ENCODE peak calls at places on chromosomes 6 and 20, in five cellular contexts. H is activated B cell treated with CpG ODN at 0.5 μM for 24 hours; M is tibial artery; F is activated CD8-positive, alpha-beta T cell treated with anti-CD3 and anti-CD28 coated beads for 36 hours; X is H9. U is an unnamed sample.

GRCh38 chr6:137878810-137879285 is 11.8 kb downstream of the TNFAIP3 start:
- DNase-seq in H (no peak), M (no peak), F (no peak), X (peak), U (no peak)

GRCh38 chr6:169794317-169795055 is 43.1 kb downstream of the ERMARD start:
- DNase-seq in H (no peak), M (peak), F (no peak), X (no peak), U (no peak)

GRCh38 chr20:17650816-17651760 is 31.0 kb downstream of the RRBP1 start:
- DNase-seq in H (no peak), M (peak), F (no peak), X (no peak), U (no peak)

GRCh38 chr6:142568857-142569597 is 267.2 kb downstream of the ADGRG6 start:
- DNase-seq in H (no peak), M (no peak), F (no peak), X (no peak), U (no peak)

GRCh38 chr20:46681032-46681854 is 8.0 kb downstream of the TP53RK start:
- DNase-seq in H (no peak), M (no peak), F (peak), X (peak), U (peak)

GRCh38 chr6:128492386-128492785 is 28.0 kb downstream of the PTPRK start:
- DNase-seq in H (no peak), M (no peak), F (no peak), X (no peak), U (no peak)

GRCh38 chr6:155452576-155452975 is 3.1 kb downstream of the NOX3 start:
- DNase-seq in H (no peak), M (no peak), F (no peak), X (no peak), U (no peak)

GRCh38 chr6:49551866-49552129 is 1.3 kb downstream of the C6orf141 start:
- DNase-seq in H (no peak), M (no peak), F (peak), X (no peak), U (no peak)

GRCh38 chr6:146543940-146544661 is 468 bp downstream of the RAB32 start:
- DNase-seq in H (no peak), M (peak), F (peak), X (peak), U (no peak)

GRCh38 chr6:110412258-110412839 is 3.0 kb downstream of the DDO start:
- DNase-seq in H (no peak), M (no peak), F (no peak), X (no peak), U (no peak)

GRCh38 chr6:85464260-85464644 is 14.4 kb downstream of the NT5E start:
- DNase-seq in H (no peak), M (peak), F (peak), X (no peak), U (no peak)

GRCh38 chr6:41594326-41594725 is 43.9 kb upstream of the MDFI start:
- DNase-seq in H (no peak), M (no peak), F (no peak), X (no peak), U (no peak)

GRCh38 chr20:10641893-10642292 is 31.9 kb downstream of the JAG1 start:
- DNase-seq in H (no peak), M (no peak), F (no peak), X (no peak), U (no peak)

GRCh38 chr6:30687659-30688431 is 1.4 kb upstream of the PPP1R18 start:
- DNase-seq in H (no peak), M (peak), F (no peak), X (peak), U (no peak)

GRCh38 chr6:48111143-48111506 is at the start of gene PTCHD4:
- DNase-seq in H (no peak), M (no peak), F (no peak), X (peak), U (no peak)

GRCh38 chr20:35093245-35093884 is 758 bp upstream of the TRPC4AP start:
- DNase-seq in H (no peak), M (no peak), F (peak), X (no peak), U (no peak)

GRCh38 chr6:43952746-43953145 is 174.5 kb downstream of the MRPL14 start:
- DNase-seq in H (no peak), M (no peak), F (peak), X (peak), U (no peak)

GRCh38 chr6:43953256-43953655 is 174.0 kb downstream of the MRPL14 start:
- DNase-seq in H (no peak), M (no peak), F (no peak), X (no peak), U (no peak)

GRCh38 chr6:43956478-43956877 is 170.8 kb downstream of the MRPL14 start:
- DNase-seq in H (no peak), M (no peak), F (no peak), X (no peak), U (no peak)

GRCh38 chr6:43953794-43954310 is 173.4 kb downstream of the MRPL14 start:
- DNase-seq in H (no peak), M (peak), F (peak), X (peak), U (no peak)

DNA sequence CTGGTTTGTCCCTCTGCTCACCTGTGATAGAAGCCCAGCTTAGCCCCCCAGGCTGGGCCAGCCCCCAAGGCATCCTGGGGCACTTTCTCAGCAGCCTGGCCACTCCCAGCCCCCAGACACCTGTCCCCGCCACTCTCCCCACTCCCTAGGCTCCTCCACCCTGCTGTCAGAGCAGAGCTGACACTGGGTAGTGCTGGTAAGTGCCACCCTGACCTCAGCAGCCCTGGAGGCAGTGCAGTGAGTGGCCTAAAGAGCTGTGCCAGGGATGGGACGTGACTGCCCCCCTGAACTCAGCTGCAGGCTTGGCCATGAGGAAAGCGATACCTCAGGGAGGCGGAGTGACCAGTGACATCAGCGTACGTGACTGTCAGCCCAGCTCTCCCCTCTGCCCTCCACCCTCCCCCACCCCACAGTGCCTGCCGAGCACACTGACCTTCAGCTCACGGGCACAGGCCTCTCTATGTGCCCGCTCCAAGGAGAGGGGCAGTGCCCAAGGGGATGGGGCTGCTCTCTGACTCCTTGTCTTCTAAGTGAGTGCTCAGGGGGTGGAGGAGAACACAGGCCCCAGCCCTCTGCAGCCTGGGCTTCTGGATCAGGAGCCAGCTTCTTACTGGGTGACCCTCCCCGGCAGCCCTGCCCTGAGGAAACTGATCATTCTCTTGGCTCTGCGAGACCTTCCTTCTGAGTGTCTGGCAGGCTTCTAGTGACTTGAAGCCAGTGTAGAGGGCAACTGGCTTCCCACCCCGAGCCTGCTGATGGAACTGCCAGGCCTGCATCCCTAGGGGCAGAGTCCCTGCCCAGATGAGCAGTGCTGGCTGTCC is 172.7 kb downstream of the MRPL14 start:
- DNase-seq in H (no peak), M (no peak), F (no peak), X (peak), U (no peak)
- TF ChIP-seq CTCF in H (no peak), M (no peak), F (no peak), X (no peak), U (no peak)

DNA sequence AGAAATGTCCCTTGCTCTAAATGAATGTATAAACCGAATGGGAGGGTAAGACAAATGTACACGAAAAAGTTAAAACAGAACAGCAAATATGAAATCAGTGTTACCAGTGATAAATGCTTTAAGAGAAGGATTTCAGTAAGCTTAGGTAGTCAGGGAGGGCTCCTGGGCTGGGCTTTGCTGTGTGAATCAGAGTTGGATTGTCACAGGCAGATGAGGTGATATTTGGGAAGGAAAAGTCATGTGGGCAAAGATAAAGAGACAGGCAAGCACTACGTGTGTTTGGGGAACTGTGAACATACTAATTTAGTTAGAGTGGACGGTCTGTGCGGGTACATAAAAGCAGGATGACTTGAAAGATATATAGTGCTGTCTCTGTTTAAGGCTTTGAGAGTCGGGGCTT is 114.8 kb downstream of the CRYBG1 start:
- DNase-seq in H (no peak), M (no peak), F (no peak), X (no peak), U (no peak)
- TF ChIP-seq CTCF in H (no peak), M (no peak), F (no peak), X (no peak), U (no peak)

DNA sequence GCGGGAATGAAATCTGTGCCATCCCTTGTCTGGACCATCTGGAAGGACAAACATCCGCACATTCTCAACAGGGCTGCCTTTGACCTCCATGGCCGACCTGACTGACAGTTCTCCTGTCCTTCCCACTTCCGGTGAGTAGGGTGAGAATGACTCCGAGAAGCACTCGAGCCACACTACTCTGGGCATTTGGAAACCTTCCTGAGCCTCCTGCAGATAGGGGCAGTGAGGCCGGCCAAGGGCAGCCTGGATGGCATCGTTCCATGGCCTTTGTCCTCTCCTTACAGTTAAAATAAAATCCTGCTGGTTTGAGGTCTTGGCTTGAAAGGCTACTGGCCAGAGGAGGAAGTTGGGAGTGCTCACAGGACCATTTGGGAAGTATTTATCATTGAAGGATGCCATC is 70.9 kb upstream of the QKI start:
- DNase-seq in H (no peak), M (no peak), F (no peak), X (no peak), U (no peak)
- TF ChIP-seq CTCF in H (no peak), M (no peak), F (no peak), X (no peak), U (no peak)

GRCh38 chr6:141195251-141195832 is 937.4 kb upstream of the GJE1 start:
- DNase-seq in H (no peak), M (no peak), F (no peak), X (no peak), U (no peak)
- TF ChIP-seq CTCF in H (no peak), M (no peak), F (no peak), X (peak), U (no peak)

GRCh38 chr20:6055161-6055783 is 1.4 kb upstream of the LRRN4 start:
- DNase-seq in H (no peak), M (no peak), F (no peak), X (no peak), U (no peak)

GRCh38 chr20:6057139-6057538 is 3.3 kb upstream of the LRRN4 start:
- DNase-seq in H (no peak), M (no peak), F (no peak), X (no peak), U (no peak)

GRCh38 chr20:6057704-6058103 is 3.8 kb upstream of the LRRN4 start:
- DNase-seq in H (no peak), M (no peak), F (no peak), X (no peak), U (no peak)

GRCh38 chr20:6053776-6054688 is at the start of gene LRRN4:
- DNase-seq in H (no peak), M (no peak), F (no peak), X (peak), U (no peak)

DNA sequence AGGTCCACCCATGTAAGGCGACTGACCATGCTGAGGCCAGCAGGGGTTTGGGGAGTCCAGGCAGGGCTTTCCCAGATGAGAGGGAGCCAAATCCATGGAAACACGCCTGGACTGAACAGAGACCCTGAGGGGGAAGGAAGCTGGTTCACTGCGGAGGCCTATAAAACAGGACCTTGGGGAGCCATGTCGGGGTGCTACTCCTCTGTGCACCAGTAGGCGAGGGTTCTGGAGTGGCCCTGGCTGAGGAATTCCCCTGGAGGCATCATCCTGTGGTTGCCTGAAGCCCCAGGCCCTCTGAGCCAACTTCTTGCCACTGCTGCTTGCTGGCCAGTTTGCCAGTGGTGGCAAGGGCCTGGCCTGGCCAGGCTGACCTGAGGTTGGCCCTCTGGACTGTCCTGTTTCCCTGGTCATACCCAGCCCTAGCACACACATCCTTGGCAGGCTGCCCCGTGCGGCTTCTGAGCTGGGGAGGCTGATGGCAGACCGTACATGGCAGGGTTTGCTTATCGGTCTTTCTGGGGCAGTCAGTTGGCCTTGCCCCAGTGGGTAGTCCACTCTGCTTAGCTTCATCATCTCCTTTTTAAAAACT is 2.2 kb upstream of the LRRN4 start:
- DNase-seq in H (no peak), M (no peak), F (no peak), X (no peak), U (no peak)
- TF ChIP-seq CTCF in H (no peak), M (no peak), F (no peak), X (peak), U (no peak)

GRCh38 chr20:884983-885952 is 30.9 kb downstream of the ANGPT4 start:
- DNase-seq in H (no peak), M (peak), F (peak), X (peak), U (no peak)
- TF ChIP-seq CTCF in H (no peak), M (peak), F (no peak), X (peak), U (no peak)

DNA sequence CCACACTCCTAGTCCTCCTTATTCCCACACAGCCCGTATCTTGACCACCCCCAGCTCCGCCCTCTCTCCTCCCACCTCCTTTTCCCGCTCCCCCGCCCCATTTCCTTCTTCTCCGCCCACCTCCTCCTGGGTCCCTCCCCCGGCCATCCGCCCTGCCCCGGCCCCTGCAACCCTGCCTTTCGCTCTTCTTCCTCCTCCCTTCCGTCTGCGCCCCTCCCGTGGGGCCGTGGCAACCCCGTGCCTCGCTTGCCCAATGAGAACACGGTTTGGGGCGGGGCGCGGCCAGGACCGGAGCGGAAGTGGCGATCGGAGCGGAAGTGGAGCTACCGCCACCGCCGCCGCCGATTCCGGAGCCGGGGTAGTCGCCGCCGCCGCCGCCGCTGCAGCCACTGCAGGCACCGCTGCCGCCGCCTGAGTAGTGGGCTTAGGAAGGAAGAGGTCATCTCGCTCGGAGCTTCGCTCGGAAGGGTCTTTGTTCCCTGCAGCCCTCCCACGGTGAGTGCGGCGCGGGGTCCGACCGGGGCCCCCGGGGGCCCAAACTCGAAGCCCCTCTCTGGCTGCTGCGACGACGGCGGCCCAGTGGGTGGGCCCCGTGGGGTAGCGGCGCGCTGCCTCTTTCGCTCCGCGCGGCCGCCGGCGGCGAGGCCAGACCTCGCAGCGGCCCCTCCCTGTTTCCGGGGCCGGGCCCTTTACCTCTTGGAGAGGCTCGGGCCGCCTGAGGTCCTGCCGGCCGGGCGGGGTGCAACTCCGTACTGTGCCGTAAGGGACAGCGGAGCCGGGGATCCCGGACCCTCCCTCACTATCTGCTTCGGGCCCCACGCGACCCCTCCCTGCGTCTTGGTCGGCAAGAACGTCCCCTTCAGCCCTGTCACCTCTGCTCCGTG is at the start of gene YWHAB:
- DNase-seq in H (peak), M (peak), F (peak), X (peak), U (peak)
- TF ChIP-seq CTCF in H (no peak), M (peak), F (no peak), X (peak), U (no peak)

GRCh38 chr20:50569864-50570836 is 60.0 kb downstream of the PTPN1 start:
- DNase-seq in H (peak), M (no peak), F (peak), X (peak), U (no peak)
- TF ChIP-seq CTCF in H (no peak), M (no peak), F (peak), X (peak), U (peak)